ENCODE peak calls at places on chromosomes 3 and 15, in six cellular contexts. R is fibroblast of mammary gland, T is PC-3, V is tibial nerve, H is brain microvascular endothelial cell, O is colonic mucosa. P is an unnamed sample.

GRCh38 chr3:114217266-114217665 is 20.1 kb downstream of the ZNF80 start:
- DNase-seq in R (no peak), T (no peak), V (no peak), H (no peak), O (no peak), P (peak; percentile 33)

GRCh38 chr3:127209155-127209839 is 16.4 kb downstream of the PRR23E start:
- DNase-seq in R (no peak), T (no peak), V (no peak), H (no peak), O (peak; percentile 13), P (no peak)

GRCh38 chr15:73046073-73046472 is 6.2 kb upstream of the NEO1 start:
- DNase-seq in R (no peak), T (no peak), V (no peak), H (no peak), O (no peak), P (no peak)

GRCh38 chr3:179415377-179415776 is 35.9 kb downstream of the GNB4 start:
- DNase-seq in R (no peak), T (no peak), V (no peak), H (no peak), O (no peak), P (no peak)

GRCh38 chr3:124784686-124785382 is 54.6 kb downstream of the UMPS start:
- DNase-seq in R (no peak), T (no peak), V (no peak), H (no peak), O (no peak), P (no peak)

GRCh38 chr3:89171681-89172080 is 64.3 kb downstream of the EPHA3 start:
- DNase-seq in R (no peak), T (no peak), V (no peak), H (no peak), O (no peak), P (no peak)

GRCh38 chr3:161310649-161311423 is 60.5 kb downstream of the SPTSSB start:
- DNase-seq in R (no peak), T (no peak), V (no peak), H (no peak), O (no peak), P (no peak)

GRCh38 chr15:49428392-49429095 is 5.5 kb downstream of the FGF7 start:
- DNase-seq in R (peak; percentile 84), T (peak; percentile 26), V (peak; percentile 50), H (no peak), O (no peak), P (peak; percentile 86)

GRCh38 chr15:88015228-88015860 is 241.2 kb downstream of the NTRK3 start:
- DNase-seq in R (no peak), T (no peak), V (no peak), H (no peak), O (peak; percentile 17), P (peak; percentile 19)

GRCh38 chr3:61663728-61664492 is 102.5 kb downstream of the PTPRG start:
- DNase-seq in R (peak; percentile 98), T (peak; percentile 4), V (no peak), H (peak; percentile 91), O (no peak), P (peak; percentile 99)

GRCh38 chr3:172882563-172882962 is 132.0 kb downstream of the ECT2 start:
- DNase-seq in R (no peak), T (no peak), V (no peak), H (no peak), O (no peak), P (no peak)

GRCh38 chr3:58180099-58180880 is 30.5 kb downstream of the DNASE1L3 start:
- DNase-seq in R (no peak), T (no peak), V (no peak), H (no peak), O (no peak), P (no peak)

GRCh38 chr15:23038741-23039150 is 623 bp downstream of the TUBGCP5 start:
- DNase-seq in R (peak; percentile 71), T (peak; percentile 59), V (no peak), H (peak; percentile 29), O (no peak), P (peak; percentile 62)

GRCh38 chr3:100261481-100261903 is 700 bp downstream of the TBC1D23 start:
- DNase-seq in R (no peak), T (no peak), V (no peak), H (peak; percentile 53), O (no peak), P (peak; percentile 68)

GRCh38 chr3:100260685-100261480 is at the start of gene TBC1D23:
- DNase-seq in R (peak; percentile 100), T (peak; percentile 100), V (peak; percentile 94), H (peak; percentile 99), O (peak; percentile 98), P (peak; percentile 100)

GRCh38 chr3:100257601-100258000 is 3.2 kb upstream of the TBC1D23 start:
- DNase-seq in R (peak; percentile 98), T (no peak), V (no peak), H (no peak), O (no peak), P (peak; percentile 15)

GRCh38 chr3:100263583-100263982 is 2.8 kb downstream of the TBC1D23 start:
- DNase-seq in R (peak; percentile 70), T (no peak), V (no peak), H (no peak), O (no peak), P (no peak)

GRCh38 chr3:100260081-100260684 is 609 bp upstream of the TBC1D23 start:
- DNase-seq in R (peak; percentile 86), T (no peak), V (no peak), H (no peak), O (peak; percentile 32), P (peak; percentile 83)
- TF ChIP-seq CTCF in R (peak; percentile 24), T (no peak), V (no peak), H (peak; percentile 21), O (no peak), P (peak; percentile 49)

DNA sequence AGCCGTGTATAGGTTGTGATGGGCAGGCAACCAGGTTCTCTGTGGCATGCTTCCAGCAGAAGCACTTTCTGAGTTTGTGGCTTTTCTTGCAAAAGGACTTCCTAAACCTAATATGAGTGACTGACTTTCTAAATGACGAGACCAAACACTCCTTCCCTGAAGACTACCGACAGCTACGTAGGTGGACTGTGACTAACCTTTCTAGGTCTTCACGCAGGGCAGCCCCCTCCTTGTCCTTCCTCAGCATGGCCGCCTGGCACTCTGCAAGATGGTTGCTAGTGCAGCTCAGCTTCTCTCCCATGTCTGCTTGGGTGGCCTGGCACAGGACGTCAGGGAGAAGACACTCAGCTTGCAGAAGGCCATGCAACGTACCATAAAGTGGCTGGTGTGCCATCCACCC is 20.9 kb downstream of the CXCR6 start:
- DNase-seq in R (no peak), T (no peak), V (no peak), H (no peak), O (no peak), P (no peak)
- H3K4me3 ChIP-seq in R (no peak overlapping the region), T (no peak overlapping the region), V (no peak overlapping the region), H (no peak overlapping the region), O (no peak overlapping the region), P (no peak overlapping the region)

GRCh38 chr3:119485563-119485962 is 12.8 kb upstream of the TIMMDC1 start:
- DNase-seq in R (no peak), T (no peak), V (no peak), H (no peak), O (no peak), P (no peak)

GRCh38 chr3:119492810-119493209 is 5.5 kb upstream of the TIMMDC1 start:
- DNase-seq in R (no peak), T (no peak), V (no peak), H (no peak), O (no peak), P (no peak)

GRCh38 chr3:119492128-119492527 is 6.2 kb upstream of the TIMMDC1 start:
- DNase-seq in R (no peak), T (no peak), V (no peak), H (no peak), O (no peak), P (no peak)

GRCh38 chr3:119494597-119494996 is 3.8 kb upstream of the TIMMDC1 start:
- DNase-seq in R (no peak), T (peak; percentile 21), V (no peak), H (no peak), O (no peak), P (no peak)

GRCh38 chr3:119490153-119490552 is 8.2 kb upstream of the TIMMDC1 start:
- DNase-seq in R (no peak), T (no peak), V (no peak), H (no peak), O (no peak), P (no peak)
- TF ChIP-seq CTCF in R (no peak), T (peak; percentile 26), V (no peak), H (no peak), O (no peak), P (peak; percentile 3)

DNA sequence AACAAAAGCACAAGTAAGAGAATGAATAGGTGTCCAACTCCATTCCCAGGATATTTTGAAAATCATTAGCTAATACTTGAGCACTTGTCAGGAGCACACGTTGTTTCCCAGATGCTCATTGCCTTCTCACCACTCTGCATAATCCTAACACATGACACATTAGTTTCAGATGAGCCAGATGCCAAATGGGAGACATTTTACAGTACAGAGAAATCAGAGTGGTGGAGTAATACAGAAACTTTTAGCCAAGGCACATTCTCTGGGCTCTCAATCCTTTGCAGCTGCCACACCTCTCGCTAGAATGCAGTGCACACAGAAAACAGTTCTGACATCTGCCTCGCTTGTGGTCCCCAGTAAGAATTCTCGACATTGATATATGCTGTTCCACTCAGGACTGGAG is 76.6 kb downstream of the P3H2 start:
- DNase-seq in R (peak; percentile 78), T (no peak), V (no peak), H (no peak), O (no peak), P (peak; percentile 50)
- H3K4me3 ChIP-seq in R (no peak overlapping the region), T (no peak overlapping the region), V (no peak overlapping the region), H (no peak overlapping the region), O (no peak overlapping the region), P (no peak overlapping the region)

GRCh38 chr3:86985427-86985826 is 5.5 kb downstream of the VGLL3 start:
- DNase-seq in R (no peak), T (no peak), V (no peak), H (no peak), O (no peak), P (no peak)

GRCh38 chr3:86986666-86987420 is 4.1 kb downstream of the VGLL3 start:
- DNase-seq in R (peak; percentile 79), T (no peak), V (no peak), H (no peak), O (no peak), P (peak; percentile 76)

GRCh38 chr3:86982883-86983282 is 8.1 kb downstream of the VGLL3 start:
- DNase-seq in R (peak; percentile 91), T (no peak), V (peak; percentile 58), H (no peak), O (no peak), P (peak; percentile 97)

GRCh38 chr3:86987421-86987715 is 3.6 kb downstream of the VGLL3 start:
- DNase-seq in R (no peak), T (no peak), V (no peak), H (no peak), O (no peak), P (no peak)

DNA sequence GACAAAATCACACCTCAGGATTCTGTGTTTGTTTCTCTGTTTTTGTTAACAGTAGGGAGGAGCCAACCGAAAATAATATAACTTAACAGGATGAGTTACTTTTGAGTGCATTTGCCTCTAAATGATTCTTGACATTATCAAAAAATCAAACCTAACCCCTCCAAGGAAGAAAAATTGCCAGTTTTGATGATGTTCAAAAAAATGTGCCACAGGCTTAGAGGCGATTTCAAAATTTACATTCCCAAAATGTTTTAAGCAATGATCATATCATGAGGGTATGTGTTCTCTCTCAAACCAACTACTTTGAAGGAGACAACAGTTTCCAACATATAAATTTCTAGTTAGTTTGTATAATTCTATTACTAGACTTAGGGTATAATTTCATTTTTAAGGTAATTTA is 6.7 kb downstream of the VGLL3 start:
- DNase-seq in R (peak; percentile 31), T (no peak), V (no peak), H (no peak), O (no peak), P (peak; percentile 72)
- TF ChIP-seq CTCF in R (no peak), T (no peak), V (no peak), H (no peak), O (no peak), P (no peak)